ENCODE peak calls at places on chromosome 16, in four cellular contexts. I is DMS79, M is dorsolateral prefrontal cortex, F is NCI-H774. N is an unnamed sample.

GRCh38 chr16:57444711-57445110 is 2.5 kb downstream of the CIAPIN1 start:
- DNase-seq in I (no peak), M (no peak), F (no peak), N (no peak)

GRCh38 chr16:67428146-67428731 is 2.7 kb upstream of the HSD11B2 start:
- DNase-seq in I (peak; percentile 37), M (peak; percentile 33), F (peak; percentile 19), N (peak; percentile 28)

GRCh38 chr16:11670171-11671131 is 2.2 kb downstream of the SNN start:
- DNase-seq in I (no peak), M (peak; percentile 51), F (no peak), N (no peak)

GRCh38 chr16:65038125-65038524 is 83.7 kb downstream of the CDH11 start:
- DNase-seq in I (no peak), M (no peak), F (no peak), N (no peak)

GRCh38 chr16:66444049-66444481 is 17.0 kb downstream of the BEAN1 start:
- DNase-seq in I (no peak), M (no peak), F (no peak), N (no peak)

GRCh38 chr16:807345-808251 is 7.1 kb upstream of the GNG13 start:
- DNase-seq in I (peak; percentile 44), M (peak; percentile 93), F (peak; percentile 86), N (no peak)

GRCh38 chr16:15913046-15913698 is 24.8 kb upstream of the CEP20 start:
- DNase-seq in I (no peak), M (no peak), F (no peak), N (no peak)

GRCh38 chr16:70701036-70701435 is 15.2 kb upstream of the MTSS2 start:
- DNase-seq in I (no peak), M (no peak), F (no peak), N (no peak)

GRCh38 chr16:52203096-52203495 is 343.8 kb downstream of the TOX3 start:
- DNase-seq in I (no peak), M (no peak), F (no peak), N (no peak)

GRCh38 chr16:23254338-23254737 is 47.8 kb upstream of the SCNN1B start:
- DNase-seq in I (no peak), M (no peak), F (no peak), N (no peak)

GRCh38 chr16:57846078-57846697 is 43.9 kb upstream of the KIFC3 start:
- DNase-seq in I (peak; percentile 27), M (no peak), F (no peak), N (no peak)

GRCh38 chr16:50185005-50185505 is 31.9 kb downstream of the TENT4B start:
- DNase-seq in I (no peak), M (no peak), F (no peak), N (no peak)

GRCh38 chr16:86455116-86455515 is 55.2 kb upstream of the FOXF1 start:
- DNase-seq in I (no peak), M (no peak), F (no peak), N (no peak)

GRCh38 chr16:86611517-86611840 is 33.1 kb downstream of the FOXL1 start:
- DNase-seq in I (no peak), M (no peak), F (no peak), N (no peak)

GRCh38 chr16:57598437-57598836 is 30.0 kb upstream of the ADGRG1 start:
- DNase-seq in I (no peak), M (no peak), F (no peak), N (no peak)

GRCh38 chr16:86590501-86591144 is 12.3 kb downstream of the FOXL1 start:
- DNase-seq in I (no peak), M (no peak), F (peak; percentile 10), N (no peak)

GRCh38 chr16:84286568-84287220 is 8.0 kb upstream of the WFDC1 start:
- DNase-seq in I (no peak), M (no peak), F (no peak), N (no peak)

GRCh38 chr16:27776556-27776955 is 226.6 kb downstream of the KATNIP start:
- DNase-seq in I (no peak), M (peak; percentile 62), F (no peak), N (no peak)

GRCh38 chr16:53291757-53292392 is 142.4 kb upstream of the RBL2 start:
- DNase-seq in I (no peak), M (no peak), F (no peak), N (no peak)

GRCh38 chr16:48887646-48888045 is 277.7 kb upstream of the N4BP1 start:
- DNase-seq in I (no peak), M (no peak), F (no peak), N (no peak)

GRCh38 chr16:84832488-84833141 is 12.8 kb downstream of the CRISPLD2 start:
- DNase-seq in I (no peak), M (no peak), F (no peak), N (no peak)

GRCh38 chr16:67667817-67668494 is 1.3 kb downstream of the C16orf86 start:
- DNase-seq in I (peak; percentile 66), M (peak; percentile 92), F (no peak), N (peak; percentile 28)

GRCh38 chr16:83458612-83459011 is 349.2 kb upstream of the HSBP1 start:
- DNase-seq in I (no peak), M (peak; percentile 25), F (no peak), N (no peak)

GRCh38 chr16:2472885-2473284 is 1.8 kb downstream of the NTN3 start:
- DNase-seq in I (no peak), M (no peak), F (no peak), N (no peak)

GRCh38 chr16:53840472-53840871 is 136.5 kb downstream of the FTO start:
- DNase-seq in I (no peak), M (no peak), F (no peak), N (no peak)

GRCh38 chr16:35795361-35796029 is 2336.1 kb downstream of the TP53TG3F start:
- DNase-seq in I (no peak), M (no peak), F (no peak), N (no peak)

GRCh38 chr16:64089697-64090096 is 1032.2 kb downstream of the CDH11 start:
- DNase-seq in I (no peak), M (no peak), F (no peak), N (no peak)

GRCh38 chr16:5736209-5736608 is 638.6 kb upstream of the EEF2KMT start:
- DNase-seq in I (no peak), M (peak; percentile 72), F (no peak), N (no peak)

GRCh38 chr16:73063854-73064226 is 15.9 kb upstream of the ZFHX3 start:
- DNase-seq in I (no peak), M (no peak), F (no peak), N (no peak)

GRCh38 chr16:75002474-75002873 is 3.6 kb downstream of the ZNRF1 start:
- DNase-seq in I (no peak), M (no peak), F (no peak), N (no peak)